ENCODE peak calls at places on chromosomes 13 and 19, in six cellular contexts. T, O, X, Y, I and A are unnamed samples.
A peak's percentile ranks its signal among the peaks of the same experiment; 100 is the strongest.

GRCh38 chr19:39637891-39638290 is 17.8 kb upstream of the LGALS16 start:
- DNase-seq in T (no peak), O (no peak), X (no peak), Y (no peak), I (no peak), A (no peak)

GRCh38 chr13:103188688-103189326 is 122.6 kb upstream of the SLC10A2 start:
- DNase-seq in T (no peak), O (peak; percentile 1), X (no peak), Y (no peak), I (peak; percentile 23), A (no peak)

GRCh38 chr13:36548129-36548528 is 115.8 kb downstream of the CCNA1 start:
- DNase-seq in T (no peak), O (no peak), X (no peak), Y (no peak), I (no peak), A (no peak)

GRCh38 chr19:46546194-46546896 is 50.7 kb upstream of the PNMA8B start:
- DNase-seq in T (peak; percentile 14), O (peak; percentile 33), X (peak; percentile 30), Y (no peak), I (peak; percentile 62), A (peak; percentile 59)

GRCh38 chr19:46368116-46368515 is 21.2 kb downstream of the PPP5C start:
- DNase-seq in T (no peak), O (no peak), X (no peak), Y (no peak), I (no peak), A (no peak)

GRCh38 chr13:79775830-79776229 is 294.9 kb downstream of the NDFIP2 start:
- DNase-seq in T (peak; percentile 87), O (peak; percentile 5), X (peak; percentile 38), Y (no peak), I (no peak), A (no peak)

GRCh38 chr19:50912727-50913716 is 1.8 kb upstream of the KLK4 start:
- DNase-seq in T (no peak), O (no peak), X (no peak), Y (no peak), I (no peak), A (peak; percentile 31)

GRCh38 chr19:55300821-55301458 is 17.1 kb downstream of the BRSK1 start:
- DNase-seq in T (no peak), O (no peak), X (no peak), Y (no peak), I (no peak), A (no peak)

GRCh38 chr19:13095393-13095784 is 7.3 kb downstream of the LYL1 start:
- DNase-seq in T (no peak), O (no peak), X (no peak), Y (no peak), I (no peak), A (no peak)

GRCh38 chr19:723714-724113 is 15.0 kb downstream of the PALM start:
- DNase-seq in T (no peak), O (no peak), X (no peak), Y (no peak), I (no peak), A (no peak)

GRCh38 chr19:43207991-43208390 is 2.6 kb upstream of the PSG4 start:
- DNase-seq in T (no peak), O (no peak), X (no peak), Y (no peak), I (no peak), A (no peak)
- TF ChIP-seq SMC3 in T (no peak), O (no peak), X (no peak), Y (no peak), I (no peak), A (no peak)

GRCh38 chr13:111860161-111860560 is 206.8 kb upstream of the SOX1 start:
- DNase-seq in T (no peak), O (no peak), X (no peak), Y (no peak), I (no peak), A (no peak)
- TF ChIP-seq SMC3 in T (no peak), O (no peak), X (no peak), Y (no peak), I (no peak), A (no peak)

GRCh38 chr13:114309806-114310410 is 4.4 kb upstream of the CHAMP1 start:
- DNase-seq in T (no peak), O (no peak), X (no peak), Y (no peak), I (no peak), A (no peak)

GRCh38 chr13:114311908-114312307 is 2.4 kb upstream of the CHAMP1 start:
- DNase-seq in T (no peak), O (no peak), X (no peak), Y (no peak), I (no peak), A (no peak)

GRCh38 chr13:114311387-114311786 is 2.9 kb upstream of the CHAMP1 start:
- DNase-seq in T (no peak), O (no peak), X (no peak), Y (no peak), I (no peak), A (no peak)

GRCh38 chr13:114309086-114309485 is 5.2 kb upstream of the CHAMP1 start:
- DNase-seq in T (no peak), O (no peak), X (no peak), Y (no peak), I (no peak), A (no peak)

DNA sequence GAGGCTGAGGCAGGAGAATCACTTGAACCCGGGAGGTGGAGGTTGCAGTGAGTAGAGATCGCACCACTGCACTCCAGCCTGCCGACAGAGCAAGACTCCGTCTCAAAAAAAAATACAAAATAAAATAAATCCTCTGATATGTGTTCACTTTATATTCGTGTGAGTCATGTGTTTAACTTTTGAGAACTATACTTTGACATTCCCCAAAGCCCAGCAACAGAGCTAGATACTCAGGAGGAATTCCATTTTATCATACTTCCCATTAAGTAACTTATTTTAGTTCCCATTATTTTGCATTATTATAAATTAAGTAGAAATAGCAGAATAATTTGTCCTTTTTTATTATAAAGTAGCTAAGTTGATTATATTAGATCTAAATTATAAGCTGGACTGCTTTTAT is 3.3 kb upstream of the CHAMP1 start:
- DNase-seq in T (peak; percentile 75), O (no peak), X (no peak), Y (no peak), I (no peak), A (no peak)
- TF ChIP-seq SMC3 in T (no peak), O (no peak), X (no peak), Y (no peak), I (no peak), A (no peak)

GRCh38 chr13:41500501-41500900 is 43.2 kb downstream of the RGCC start:
- DNase-seq in T (no peak), O (no peak), X (no peak), Y (no peak), I (no peak), A (no peak)

GRCh38 chr13:41503386-41503785 is 46.0 kb downstream of the RGCC start:
- DNase-seq in T (no peak), O (no peak), X (no peak), Y (no peak), I (no peak), A (no peak)

GRCh38 chr13:41501281-41501680 is 43.9 kb downstream of the RGCC start:
- DNase-seq in T (no peak), O (no peak), X (no peak), Y (no peak), I (no peak), A (no peak)

GRCh38 chr13:41502676-41503075 is 45.3 kb downstream of the RGCC start:
- DNase-seq in T (no peak), O (no peak), X (no peak), Y (peak; percentile 59), I (no peak), A (no peak)

DNA sequence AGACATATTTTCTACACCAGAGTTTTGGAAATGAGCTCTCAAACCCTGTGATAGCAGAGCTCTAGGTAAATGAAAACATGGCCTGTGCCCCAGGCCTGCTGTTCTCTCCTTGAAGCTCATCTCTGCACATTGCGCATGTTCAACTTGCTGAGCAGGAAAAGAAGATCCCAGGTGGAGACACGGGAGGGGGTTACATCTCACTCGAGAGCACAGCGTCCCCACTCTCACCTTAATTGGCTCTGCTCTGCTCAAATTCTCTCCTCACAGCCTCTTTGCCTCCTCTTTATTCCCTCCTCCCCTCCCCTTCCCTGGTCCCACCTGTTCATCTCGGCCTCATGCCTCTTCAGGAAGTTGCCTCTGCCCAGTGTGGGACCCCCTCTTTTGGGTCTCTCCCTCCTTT is 44.7 kb downstream of the RGCC start:
- DNase-seq in T (no peak), O (no peak), X (no peak), Y (no peak), I (no peak), A (no peak)
- TF ChIP-seq SMC3 in T (no peak), O (no peak), X (no peak), Y (no peak), I (no peak), A (no peak)

GRCh38 chr19:54279441-54279962 is 1.4 kb downstream of the LILRB2 start:
- DNase-seq in T (no peak), O (no peak), X (no peak), Y (no peak), I (no peak), A (no peak)

GRCh38 chr19:54271106-54271505 is 9.8 kb downstream of the LILRB2 start:
- DNase-seq in T (no peak), O (no peak), X (no peak), Y (no peak), I (no peak), A (no peak)

GRCh38 chr19:54275951-54276350 is 5.0 kb downstream of the LILRB2 start:
- DNase-seq in T (no peak), O (no peak), X (no peak), Y (no peak), I (no peak), A (no peak)

GRCh38 chr19:54273811-54274210 is 7.1 kb downstream of the LILRB2 start:
- DNase-seq in T (no peak), O (no peak), X (no peak), Y (no peak), I (no peak), A (no peak)
- TF ChIP-seq SMC3 in T (no peak), O (no peak), X (no peak), Y (no peak), I (no peak), A (no peak)

DNA sequence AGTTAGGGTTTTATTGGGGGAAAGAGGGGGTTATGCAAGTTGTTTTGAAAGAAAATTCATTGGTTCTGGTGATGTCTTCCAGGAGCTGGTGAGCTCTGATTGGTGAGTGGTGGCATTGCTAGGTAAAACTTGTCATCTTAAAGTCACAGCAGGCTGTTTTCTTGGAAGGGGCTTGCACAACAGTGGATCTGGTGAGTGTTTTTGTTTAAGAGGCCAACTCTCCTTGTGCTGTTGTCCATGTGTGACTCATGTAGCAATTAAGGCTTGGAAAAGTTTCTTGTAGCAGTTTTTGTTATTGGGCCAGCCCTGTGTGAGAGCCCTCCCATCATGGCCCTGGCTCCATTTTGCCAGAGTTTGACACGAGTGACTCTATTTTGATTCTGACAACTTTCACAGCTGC is 109.4 kb downstream of the RFC3 start:
- DNase-seq in T (peak; percentile 64), O (no peak), X (no peak), Y (no peak), I (no peak), A (no peak)
- TF ChIP-seq SMC3 in T (no peak), O (no peak), X (no peak), Y (no peak), I (no peak), A (no peak)

GRCh38 chr13:95643471-95643813 is 1.1 kb downstream of the DZIP1 start:
- DNase-seq in T (peak; percentile 43), O (no peak), X (peak; percentile 6), Y (no peak), I (peak; percentile 57), A (no peak)
- TF ChIP-seq SMC3 in T (no peak), O (no peak), X (no peak), Y (no peak), I (no peak), A (no peak)

GRCh38 chr19:37078717-37079032 is 442 bp downstream of the ZNF420 start:
- DNase-seq in T (no peak), O (no peak), X (no peak), Y (peak; percentile 8), I (no peak), A (no peak)
- TF ChIP-seq SMC3 in T (no peak), O (no peak), X (no peak), Y (no peak), I (no peak), A (no peak)